ENCODE peak calls at places on chromosomes 7 and 10, in seven cellular contexts. C, N, K, S, G, A and O are unnamed samples.

GRCh38 chr7:146054909-146055308 is 61.7 kb upstream of the CNTNAP2 start:
- DNase-seq in C (no peak), N (no peak), K (no peak), S (peak; percentile 47), G (no peak), A (no peak), O (no peak)

GRCh38 chr10:19801369-19801768 is 14.9 kb upstream of the PLXDC2 start:
- DNase-seq in C (no peak), N (no peak), K (no peak), S (no peak), G (no peak), A (no peak), O (no peak)

GRCh38 chr10:76675951-76676587 is 961.5 kb downstream of the KCNMA1 start:
- DNase-seq in C (peak; percentile 65), N (no peak), K (no peak), S (no peak), G (no peak), A (peak; percentile 77), O (peak; percentile 57)

GRCh38 chr7:47483604-47484273 is 98.2 kb downstream of the TNS3 start:
- DNase-seq in C (peak; percentile 74), N (no peak), K (no peak), S (peak; percentile 55), G (peak; percentile 47), A (no peak), O (no peak)

GRCh38 chr10:10489765-10490164 is 527.9 kb upstream of the CELF2 start:
- DNase-seq in C (no peak), N (no peak), K (no peak), S (no peak), G (no peak), A (no peak), O (no peak)

GRCh38 chr10:60894816-60895215 is 49.2 kb downstream of the RHOBTB1 start:
- DNase-seq in C (no peak), N (no peak), K (no peak), S (no peak), G (no peak), A (no peak), O (no peak)

GRCh38 chr10:63421591-63421990 is 44.2 kb downstream of the JMJD1C start:
- DNase-seq in C (no peak), N (no peak), K (peak; percentile 51), S (no peak), G (no peak), A (no peak), O (no peak)

GRCh38 chr10:79434816-79435215 is 10.6 kb downstream of the ZCCHC24 start:
- DNase-seq in C (peak; percentile 89), N (no peak), K (no peak), S (no peak), G (no peak), A (no peak), O (peak; percentile 57)

GRCh38 chr7:54811925-54812264 is 52.9 kb upstream of the SEC61G start:
- DNase-seq in C (peak; percentile 95), N (no peak), K (no peak), S (no peak), G (no peak), A (no peak), O (no peak)

GRCh38 chr7:143492799-143493568 is 15.3 kb downstream of the TAS2R41 start:
- DNase-seq in C (no peak), N (no peak), K (no peak), S (no peak), G (no peak), A (no peak), O (no peak)

GRCh38 chr7:158829021-158829341 is 328 bp downstream of the ESYT2 start:
- DNase-seq in C (peak; percentile 81), N (no peak), K (no peak), S (peak; percentile 80), G (peak; percentile 78), A (peak; percentile 64), O (no peak)

GRCh38 chr7:106779877-106780276 is 85.2 kb upstream of the PIK3CG start:
- DNase-seq in C (no peak), N (peak; percentile 59), K (no peak), S (peak; percentile 86), G (peak; percentile 71), A (no peak), O (no peak)

GRCh38 chr7:13540429-13540828 is 449.0 kb downstream of the ETV1 start:
- DNase-seq in C (peak; percentile 80), N (no peak), K (no peak), S (no peak), G (no peak), A (no peak), O (no peak)

GRCh38 chr10:35456175-35456574 is 119.9 kb downstream of the CCNY start:
- DNase-seq in C (no peak), N (no peak), K (no peak), S (no peak), G (no peak), A (no peak), O (no peak)

GRCh38 chr7:111638048-111638447 is 75.8 kb upstream of the IMMP2L start:
- DNase-seq in C (peak; percentile 50), N (no peak), K (no peak), S (no peak), G (no peak), A (no peak), O (no peak)
- H3K27me3 ChIP-seq in C (no peaks in the 10 kb centered on the region), N (no peaks in the 10 kb centered on the region), K (no peaks in the 10 kb centered on the region), S (peaks cover 65% of the 10 kb centered on the region), G (peaks cover 83% of the 10 kb centered on the region), A (no peaks in the 10 kb centered on the region), O (no peaks in the 10 kb centered on the region)

DNA sequence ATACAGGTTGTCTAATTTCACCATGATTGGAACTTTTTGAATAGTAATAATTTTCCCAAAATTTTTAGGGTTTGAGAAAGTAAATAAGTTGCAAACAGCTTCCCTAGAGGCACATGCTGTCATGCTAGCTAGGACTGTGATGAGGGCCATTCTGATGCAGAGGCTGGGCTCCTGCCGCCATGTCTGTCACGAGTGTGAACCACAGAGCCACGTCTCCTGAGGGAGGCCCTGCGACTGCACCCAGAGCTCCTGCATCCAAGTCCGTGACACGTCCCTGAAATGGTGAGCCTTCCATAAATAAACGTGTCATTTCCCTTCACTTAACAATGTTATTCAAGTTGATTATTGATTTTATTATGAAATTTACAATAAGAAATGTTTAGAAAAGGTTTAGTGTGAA is 40.0 kb downstream of the C10orf120 start:
- DNase-seq in C (no peak), N (no peak), K (no peak), S (no peak), G (no peak), A (no peak), O (no peak)
- H3K27me3 ChIP-seq in C (no peaks in the 10 kb centered on the region), N (peaks cover 73% of the 10 kb centered on the region), K (no peaks in the 10 kb centered on the region), S (peaks cover 86% of the 10 kb centered on the region), G (no peaks in the 10 kb centered on the region), A (no peaks in the 10 kb centered on the region), O (no peaks in the 10 kb centered on the region)

GRCh38 chr7:132272763-132273371 is 303.4 kb downstream of the PLXNA4 start:
- DNase-seq in C (no peak), N (no peak), K (no peak), S (no peak), G (no peak), A (no peak), O (no peak)

GRCh38 chr7:132275384-132275783 is 300.9 kb downstream of the PLXNA4 start:
- DNase-seq in C (no peak), N (no peak), K (no peak), S (no peak), G (peak; percentile 11), A (no peak), O (no peak)

GRCh38 chr7:132270517-132270916 is 305.8 kb downstream of the PLXNA4 start:
- DNase-seq in C (peak; percentile 38), N (no peak), K (no peak), S (no peak), G (peak; percentile 47), A (no peak), O (no peak)

DNA sequence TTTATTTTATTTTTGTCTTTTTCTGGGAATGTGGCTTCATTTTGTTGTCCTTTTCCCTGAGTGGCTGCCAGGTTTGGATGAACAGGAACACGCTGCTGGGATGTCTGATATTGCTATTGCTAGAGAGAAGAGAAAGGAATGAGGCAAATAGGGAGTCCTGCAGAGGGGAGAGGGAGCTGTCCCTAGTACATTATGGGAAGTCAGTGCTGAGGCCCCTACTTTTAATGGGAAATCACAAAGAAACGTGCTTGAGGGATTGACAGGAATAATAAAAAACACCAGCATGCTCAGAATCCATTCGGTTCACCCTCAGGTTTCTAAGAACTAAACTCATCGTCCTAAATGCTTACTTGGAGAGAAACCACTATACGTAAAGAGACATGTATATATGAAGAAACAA is 306.6 kb downstream of the PLXNA4 start:
- DNase-seq in C (no peak), N (no peak), K (no peak), S (no peak), G (no peak), A (no peak), O (no peak)
- H3K27me3 ChIP-seq in C (no peaks in the 10 kb centered on the region), N (peaks cover 37% of the 10 kb centered on the region), K (no peaks in the 10 kb centered on the region), S (peaks cover 4% of the 10 kb centered on the region), G (no peaks in the 10 kb centered on the region), A (no peaks in the 10 kb centered on the region), O (no peaks in the 10 kb centered on the region)

GRCh38 chr10:133227256-133227655 is 2.8 kb upstream of the UTF1 start:
- DNase-seq in C (no peak), N (no peak), K (no peak), S (no peak), G (no peak), A (no peak), O (no peak)
- H3K27me3 ChIP-seq in C (peaks cover 14% of the 10 kb centered on the region), N (no peaks in the 10 kb centered on the region), K (peaks cover 6% of the 10 kb centered on the region), S (peaks cover 55% of the 10 kb centered on the region), G (peaks cover 30% of the 10 kb centered on the region), A (peaks cover 63% of the 10 kb centered on the region), O (peaks cover 68% of the 10 kb centered on the region)

GRCh38 chr7:151385626-151386300 is 24.1 kb downstream of the WDR86 start:
- DNase-seq in C (no peak), N (no peak), K (no peak), S (no peak), G (no peak), A (no peak), O (no peak)
- H3K27me3 ChIP-seq in C (peaks cover 29% of the 10 kb centered on the region), N (no peaks in the 10 kb centered on the region), K (peaks cover 13% of the 10 kb centered on the region), S (peaks cover 29% of the 10 kb centered on the region), G (peaks cover 26% of the 10 kb centered on the region), A (no peaks in the 10 kb centered on the region), O (peaks cover 15% of the 10 kb centered on the region)

GRCh38 chr7:128914566-128915151 is 4.2 kb upstream of the KCP start:
- DNase-seq in C (no peak), N (no peak), K (no peak), S (peak; percentile 74), G (peak; percentile 62), A (no peak), O (no peak)

GRCh38 chr7:128917061-128917460 is 6.6 kb upstream of the KCP start:
- DNase-seq in C (no peak), N (no peak), K (no peak), S (peak; percentile 43), G (no peak), A (no peak), O (no peak)

GRCh38 chr7:128916643-128916915 is 6.1 kb upstream of the KCP start:
- DNase-seq in C (no peak), N (no peak), K (no peak), S (no peak), G (no peak), A (no peak), O (no peak)

GRCh38 chr7:128915271-128915819 is 4.8 kb upstream of the KCP start:
- DNase-seq in C (no peak), N (no peak), K (no peak), S (peak; percentile 53), G (peak; percentile 49), A (no peak), O (no peak)

GRCh38 chr7:128915841-128916642 is 5.5 kb upstream of the KCP start:
- DNase-seq in C (no peak), N (no peak), K (no peak), S (peak; percentile 66), G (peak; percentile 62), A (no peak), O (no peak)
- H3K27me3 ChIP-seq in C (peaks cover 44% of the 10 kb centered on the region), N (peaks cover 12% of the 10 kb centered on the region), K (peaks cover 24% of the 10 kb centered on the region), S (peaks cover 11% of the 10 kb centered on the region), G (peaks cover 66% of the 10 kb centered on the region), A (peaks cover 24% of the 10 kb centered on the region), O (peaks cover 66% of the 10 kb centered on the region)

GRCh38 chr7:27866256-27866655 is 126.3 kb downstream of the TAX1BP1 start:
- DNase-seq in C (no peak), N (no peak), K (no peak), S (no peak), G (no peak), A (no peak), O (no peak)
- H3K27me3 ChIP-seq in C (no peaks in the 10 kb centered on the region), N (no peaks in the 10 kb centered on the region), K (no peaks in the 10 kb centered on the region), S (no peaks in the 10 kb centered on the region), G (no peaks in the 10 kb centered on the region), A (no peaks in the 10 kb centered on the region), O (no peaks in the 10 kb centered on the region)